ENCODE peak calls at places on chromosomes 11 and 22, in nine cellular contexts. T is GM23338, D is osteoblast, C is AG04450, L is GM12865, O is pancreas, X is D721Med, U is H1, Q is uterus. Y is an unnamed sample.

GRCh38 chr11:34263462-34264186 is 94.2 kb downstream of the ABTB2 start:
- DNase-seq in T (no peak), D (peak; percentile 79), C (peak; percentile 26), L (no peak), O (peak; percentile 87), X (no peak), U (no peak), Q (peak; percentile 82), Y (no peak)

GRCh38 chr11:83175815-83176214 is 17.7 kb upstream of the ANKRD42 start:
- DNase-seq in T (no peak), D (no peak), C (no peak), L (no peak), O (no peak), X (no peak), U (no peak), Q (no peak), Y (no peak)

GRCh38 chr22:20531404-20532181 is 24.2 kb downstream of the MED15 start:
- DNase-seq in T (peak; percentile 68), D (peak; percentile 94), C (no peak), L (no peak), O (peak; percentile 26), X (no peak), U (no peak), Q (peak; percentile 58), Y (no peak)

GRCh38 chr11:12224537-12224893 is 114.1 kb downstream of the MICAL2 start:
- DNase-seq in T (no peak), D (peak; percentile 95), C (peak; percentile 88), L (peak; percentile 91), O (no peak), X (no peak), U (no peak), Q (peak; percentile 61), Y (no peak)

GRCh38 chr11:2586091-2586792 is 113.6 kb downstream of the KCNQ1OT1 start:
- DNase-seq in T (no peak), D (peak; percentile 30), C (no peak), L (no peak), O (no peak), X (no peak), U (no peak), Q (peak; percentile 62), Y (peak; percentile 17)

GRCh38 chr11:12075822-12076821 is 34.3 kb upstream of the MICAL2 start:
- DNase-seq in T (no peak), D (peak; percentile 92), C (peak; percentile 98), L (no peak), O (no peak), X (no peak), U (no peak), Q (peak; percentile 78), Y (no peak)

GRCh38 chr11:1486054-1486825 is at the start of gene MOB2:
- DNase-seq in T (peak; percentile 48), D (peak; percentile 79), C (no peak), L (peak; percentile 23), O (peak; percentile 48), X (no peak), U (no peak), Q (no peak), Y (no peak)

GRCh38 chr11:86099727-86100320 is 30.9 kb upstream of the PICALM start:
- DNase-seq in T (no peak), D (peak; percentile 53), C (no peak), L (no peak), O (no peak), X (no peak), U (no peak), Q (no peak), Y (no peak)

GRCh38 chr11:10255388-10256125 is 38.5 kb downstream of the SBF2 start:
- DNase-seq in T (no peak), D (no peak), C (no peak), L (no peak), O (no peak), X (no peak), U (no peak), Q (no peak), Y (no peak)

GRCh38 chr11:2204361-2205213 is 33.0 kb upstream of the TH start:
- DNase-seq in T (no peak), D (peak; percentile 66), C (no peak), L (no peak), O (peak; percentile 7), X (no peak), U (no peak), Q (no peak), Y (peak; percentile 13)

GRCh38 chr11:110797453-110797852 is 85.2 kb upstream of the ARHGAP20 start:
- DNase-seq in T (no peak), D (no peak), C (no peak), L (peak; percentile 78), O (no peak), X (no peak), U (no peak), Q (no peak), Y (no peak)

GRCh38 chr11:79686703-79687419 is 246.0 kb upstream of the TENM4 start:
- DNase-seq in T (no peak), D (no peak), C (no peak), L (no peak), O (no peak), X (no peak), U (no peak), Q (no peak), Y (no peak)

GRCh38 chr22:44109417-44109816 is 71.3 kb upstream of the PARVG start:
- DNase-seq in T (no peak), D (peak; percentile 48), C (no peak), L (no peak), O (no peak), X (no peak), U (no peak), Q (no peak), Y (no peak)

GRCh38 chr11:204587-205109 is 2.6 kb downstream of the BET1L start:
- DNase-seq in T (no peak), D (peak; percentile 42), C (no peak), L (peak; percentile 1), O (peak; percentile 17), X (no peak), U (no peak), Q (peak; percentile 12), Y (peak; percentile 26)

GRCh38 chr11:96794152-96794551 is 404.3 kb downstream of the JRKL start:
- DNase-seq in T (peak; percentile 56), D (no peak), C (no peak), L (peak; percentile 2), O (no peak), X (no peak), U (peak; percentile 3), Q (no peak), Y (no peak)
- TF ChIP-seq CTCF in T (peak; percentile 62), D (peak; percentile 22), C (peak; percentile 11), L (no peak), O (no peak), X (no peak), U (peak; percentile 44), Q (no peak), Y (no peak)

GRCh38 chr11:75145972-75146519 is 4.9 kb upstream of the SLCO2B1 start:
- DNase-seq in T (no peak), D (no peak), C (no peak), L (no peak), O (no peak), X (no peak), U (no peak), Q (no peak), Y (no peak)

GRCh38 chr11:75145196-75145971 is 5.5 kb upstream of the SLCO2B1 start:
- DNase-seq in T (no peak), D (peak; percentile 51), C (no peak), L (no peak), O (no peak), X (no peak), U (no peak), Q (no peak), Y (no peak)

GRCh38 chr11:75143420-75143731 is 7.5 kb upstream of the SLCO2B1 start:
- DNase-seq in T (no peak), D (no peak), C (no peak), L (no peak), O (no peak), X (no peak), U (no peak), Q (no peak), Y (no peak)

GRCh38 chr11:75142714-75143419 is 8.0 kb upstream of the SLCO2B1 start:
- DNase-seq in T (peak; percentile 54), D (peak; percentile 99), C (peak; percentile 84), L (peak; percentile 75), O (no peak), X (no peak), U (peak; percentile 27), Q (peak; percentile 63), Y (no peak)

GRCh38 chr11:75144716-75145014 is 6.2 kb upstream of the SLCO2B1 start:
- DNase-seq in T (no peak), D (no peak), C (no peak), L (no peak), O (no peak), X (no peak), U (no peak), Q (no peak), Y (no peak)
- TF ChIP-seq CTCF in T (no peak), D (no peak), C (no peak), L (no peak), O (no peak), X (no peak), U (no peak), Q (no peak), Y (no peak)

GRCh38 chr11:108643974-108644373 is 20.9 kb upstream of the DDX10 start:
- DNase-seq in T (no peak), D (no peak), C (no peak), L (no peak), O (no peak), X (no peak), U (no peak), Q (no peak), Y (no peak)

GRCh38 chr11:108647387-108647700 is 17.5 kb upstream of the DDX10 start:
- DNase-seq in T (no peak), D (no peak), C (no peak), L (no peak), O (no peak), X (no peak), U (no peak), Q (no peak), Y (no peak)

GRCh38 chr11:108645956-108646355 is 18.9 kb upstream of the DDX10 start:
- DNase-seq in T (no peak), D (no peak), C (no peak), L (no peak), O (no peak), X (no peak), U (no peak), Q (no peak), Y (no peak)

GRCh38 chr11:108647701-108648527 is 17.0 kb upstream of the DDX10 start:
- DNase-seq in T (peak; percentile 90), D (peak; percentile 35), C (peak; percentile 62), L (peak; percentile 83), O (peak; percentile 88), X (no peak), U (peak; percentile 64), Q (peak; percentile 38), Y (peak; percentile 73)

DNA sequence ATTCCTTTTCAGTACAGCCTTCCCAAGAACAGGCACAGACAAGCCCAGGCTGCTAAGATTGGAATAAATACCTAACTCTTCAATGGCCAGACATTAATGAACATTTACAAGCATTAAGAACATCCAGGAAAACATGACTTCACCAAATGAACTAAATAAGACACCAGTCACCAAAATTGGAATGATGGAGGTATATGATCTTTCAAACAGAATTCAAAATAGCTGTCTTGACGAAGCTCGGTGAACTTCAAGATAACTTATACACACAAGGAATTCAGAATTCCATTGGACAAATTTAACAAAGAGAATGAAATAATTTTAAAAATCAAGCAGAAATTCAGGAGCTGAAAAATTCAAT is 16.4 kb upstream of the DDX10 start:
- DNase-seq in T (no peak), D (no peak), C (no peak), L (no peak), O (no peak), X (no peak), U (no peak), Q (no peak), Y (no peak)
- TF ChIP-seq CTCF in T (no peak), D (no peak), C (no peak), L (no peak), O (no peak), X (no peak), U (no peak), Q (no peak), Y (no peak)

GRCh38 chr11:69212121-69213110 is 56.7 kb downstream of the SMIM38 start:
- DNase-seq in T (peak; percentile 53), D (peak; percentile 70), C (no peak), L (no peak), O (no peak), X (no peak), U (no peak), Q (no peak), Y (no peak)
- TF ChIP-seq CTCF in T (peak; percentile 52), D (peak; percentile 38), C (peak; percentile 46), L (no peak), O (no peak), X (peak; percentile 2), U (peak; percentile 31), Q (no peak), Y (no peak)

Y was measured in mesothelial cell of epicardium.